ENCODE peak calls at places on chromosomes 6 and 20, in ten cellular contexts. A is naive thymus-derived CD4-positive, alpha-beta T cell; E is lower lobe of right lung; T is mammary epithelial cell; O is K562; B is psoas muscle; Z is lung; M is body of pancreas; P is MM.1S; R is IMR-90. C is an unnamed sample.

GRCh38 chr6:121319603-121320002 is 14.7 kb downstream of the TBC1D32 start:
- DNase-seq in A (no peak), E (no peak), T (no peak), O (no peak), B (no peak), Z (no peak), M (no peak), P (no peak), R (no peak), C (no peak)

GRCh38 chr6:84278311-84278710 is 50.9 kb upstream of the CEP162 start:
- DNase-seq in A (no peak), E (no peak), T (no peak), O (no peak), B (no peak), Z (no peak), M (no peak), P (no peak), R (no peak), C (no peak)

GRCh38 chr6:37845026-37845911 is 25.7 kb downstream of the ZFAND3 start:
- DNase-seq in A (no peak), E (no peak), T (peak), O (no peak), B (no peak), Z (no peak), M (no peak), P (no peak), R (no peak), C (no peak)

GRCh38 chr6:16764188-16764950 is 3.1 kb upstream of the ATXN1 start:
- DNase-seq in A (no peak), E (no peak), T (peak), O (peak), B (no peak), Z (no peak), M (no peak), P (peak), R (peak), C (no peak)

GRCh38 chr6:81565071-81565470 is 187.4 kb downstream of the TENT5A start:
- DNase-seq in A (no peak), E (no peak), T (no peak), O (no peak), B (no peak), Z (no peak), M (no peak), P (no peak), R (no peak), C (no peak)

GRCh38 chr6:33764036-33764435 is 17.3 kb upstream of the IP6K3 start:
- DNase-seq in A (no peak), E (no peak), T (no peak), O (no peak), B (no peak), Z (no peak), M (no peak), P (no peak), R (no peak), C (no peak)

GRCh38 chr6:43469947-43470346 is 7.4 kb upstream of the TJAP1 start:
- DNase-seq in A (no peak), E (no peak), T (no peak), O (no peak), B (no peak), Z (no peak), M (no peak), P (no peak), R (no peak), C (no peak)

GRCh38 chr6:148509789-148510581 is 167.3 kb downstream of the SASH1 start:
- DNase-seq in A (no peak), E (peak), T (peak), O (no peak), B (peak), Z (no peak), M (no peak), P (peak), R (peak), C (no peak)

GRCh38 chr6:33875696-33876095 is 71.9 kb upstream of the MLN start:
- DNase-seq in A (no peak), E (no peak), T (no peak), O (no peak), B (peak), Z (no peak), M (no peak), P (no peak), R (no peak), C (no peak)

GRCh38 chr6:81774542-81774941 is 22.1 kb upstream of the TENT5A start:
- DNase-seq in A (no peak), E (no peak), T (no peak), O (no peak), B (no peak), Z (no peak), M (no peak), P (no peak), R (no peak), C (no peak)

GRCh38 chr20:56443654-56444540 is 24.5 kb upstream of the RTF2 start:
- DNase-seq in A (no peak), E (no peak), T (no peak), O (no peak), B (no peak), Z (no peak), M (no peak), P (no peak), R (peak), C (no peak)

GRCh38 chr6:122651604-122652003 is 41.4 kb downstream of the PKIB start:
- DNase-seq in A (no peak), E (no peak), T (no peak), O (no peak), B (no peak), Z (no peak), M (no peak), P (no peak), R (peak), C (no peak)

GRCh38 chr6:51093899-51094665 is 275.4 kb downstream of the TFAP2B start:
- DNase-seq in A (no peak), E (no peak), T (no peak), O (no peak), B (no peak), Z (no peak), M (no peak), P (no peak), R (no peak), C (no peak)

GRCh38 chr6:166286831-166287271 is 21.3 kb downstream of the PRR18 start:
- DNase-seq in A (no peak), E (no peak), T (no peak), O (peak), B (peak), Z (no peak), M (no peak), P (no peak), R (no peak), C (no peak)

GRCh38 chr6:33683576-33684427 is 27.7 kb downstream of the UQCC2 start:
- DNase-seq in A (no peak), E (peak), T (no peak), O (no peak), B (no peak), Z (no peak), M (no peak), P (no peak), R (no peak), C (no peak)

GRCh38 chr6:69424581-69424980 is 372.2 kb downstream of the LMBRD1 start:
- DNase-seq in A (no peak), E (no peak), T (no peak), O (no peak), B (no peak), Z (no peak), M (no peak), P (no peak), R (no peak), C (no peak)

GRCh38 chr20:44566018-44566417 is 16.4 kb upstream of the PKIG start:
- DNase-seq in A (no peak), E (no peak), T (no peak), O (no peak), B (no peak), Z (no peak), M (no peak), P (no peak), R (no peak), C (no peak)

DNA sequence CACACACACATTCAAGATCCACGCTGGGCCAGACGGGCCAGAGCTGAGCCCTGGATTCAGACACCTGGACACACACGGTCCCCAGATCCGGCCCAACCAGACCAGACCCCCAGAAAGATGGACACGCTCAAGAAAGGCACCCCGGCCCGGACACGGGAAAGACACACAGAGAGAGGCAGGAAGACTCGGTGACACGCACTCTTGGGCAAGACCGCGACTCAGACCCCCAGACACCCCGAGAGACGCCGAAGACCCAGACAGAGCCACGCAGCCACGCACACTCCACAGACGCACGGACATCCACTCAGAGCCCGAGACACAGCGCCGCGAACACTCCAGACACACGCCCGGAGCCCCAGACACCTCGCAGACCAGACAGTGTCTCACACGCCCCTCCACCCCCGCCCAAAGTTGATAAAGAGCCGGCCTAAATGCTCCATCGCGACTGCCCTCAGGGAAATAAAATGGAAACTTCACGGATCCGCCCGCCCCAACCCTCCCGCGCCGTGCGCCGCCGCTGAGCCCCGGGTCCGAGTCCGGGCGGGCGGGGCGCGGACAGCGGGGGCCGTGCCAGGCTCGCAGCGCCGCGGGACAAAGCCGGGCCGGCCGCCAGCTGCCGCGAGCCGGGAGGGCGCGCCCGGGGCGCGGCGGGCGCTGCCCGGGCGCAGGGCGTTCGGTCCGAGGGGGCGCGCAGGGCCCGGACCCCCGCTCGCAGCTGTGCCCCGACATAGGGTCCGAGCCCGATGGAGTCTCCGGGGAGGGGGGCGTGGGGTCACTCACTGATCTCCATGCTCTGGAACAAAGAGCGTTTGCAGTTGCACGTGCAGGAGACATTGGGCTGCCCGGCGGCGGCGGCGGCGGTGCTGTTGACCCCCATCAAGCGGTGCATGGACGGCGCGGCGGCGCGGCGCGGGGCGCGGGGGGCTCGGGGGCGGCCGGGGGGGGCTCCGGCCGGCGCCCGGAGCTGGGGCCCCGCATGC is 831 bp downstream of the PMEPA1 start:
- DNase-seq in A (no peak), E (no peak), T (no peak), O (no peak), B (peak), Z (no peak), M (peak), P (no peak), R (peak), C (no peak)
- H3K27ac ChIP-seq in A (peak), E (peak), T (peak), O (no peak), B (peak), Z (peak), M (peak), P (no peak), R (peak), C (peak)

GRCh38 chr6:42226251-42227143 is 8.8 kb upstream of the MRPS10 start:
- DNase-seq in A (no peak), E (no peak), T (peak), O (peak), B (no peak), Z (no peak), M (no peak), P (no peak), R (peak), C (peak)
- H3K27ac ChIP-seq in A (no peak), E (peak), T (peak), O (no peak), B (no peak), Z (peak), M (no peak), P (no peak), R (peak), C (peak)

DNA sequence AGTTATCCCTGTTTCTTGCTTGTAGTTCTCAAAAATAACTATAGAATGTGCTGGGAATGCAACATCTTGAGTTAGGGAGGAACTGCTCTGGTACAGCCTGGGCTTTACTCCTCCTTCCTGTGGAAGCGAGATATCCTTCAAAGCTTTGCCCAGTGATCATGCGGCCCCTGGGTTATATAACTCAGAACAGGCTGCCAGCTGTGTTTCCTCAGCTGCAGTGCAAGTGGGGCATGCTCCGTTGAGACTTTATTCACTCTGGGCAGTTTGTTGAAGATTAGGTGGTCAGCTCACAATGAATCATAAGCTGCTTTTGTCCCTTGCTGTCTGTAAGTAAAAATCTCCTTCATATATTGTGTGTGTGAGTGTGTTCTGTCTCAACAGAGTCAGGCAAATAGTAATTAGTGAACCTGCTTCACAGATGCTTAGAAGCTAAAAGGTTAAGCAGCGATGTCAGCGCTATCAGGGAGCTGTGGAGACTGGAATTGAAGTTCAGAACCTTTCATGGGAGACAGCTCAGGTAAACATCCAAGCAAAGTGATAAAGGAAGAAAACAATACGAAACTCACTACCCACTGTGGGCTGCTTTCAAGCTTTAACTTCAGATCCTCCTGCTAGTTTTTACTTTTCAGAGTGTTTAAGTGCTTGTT is 688.4 kb downstream of the HTR1B start:
- DNase-seq in A (no peak), E (no peak), T (no peak), O (no peak), B (no peak), Z (no peak), M (peak), P (no peak), R (no peak), C (no peak)
- H3K27ac ChIP-seq in A (no peak), E (no peak), T (no peak), O (no peak), B (no peak), Z (no peak), M (peak), P (no peak), R (no peak), C (no peak)

GRCh38 chr6:159974932-159975331 is 6.0 kb downstream of the IGF2R start:
- DNase-seq in A (no peak), E (no peak), T (no peak), O (no peak), B (no peak), Z (no peak), M (no peak), P (no peak), R (no peak), C (no peak)

GRCh38 chr6:159976844-159977241 is 8.0 kb downstream of the IGF2R start:
- DNase-seq in A (no peak), E (no peak), T (no peak), O (no peak), B (no peak), Z (no peak), M (no peak), P (no peak), R (no peak), C (no peak)

GRCh38 chr6:159979136-159979874 is 10.4 kb downstream of the IGF2R start:
- DNase-seq in A (no peak), E (no peak), T (peak), O (peak), B (peak), Z (no peak), M (no peak), P (peak), R (peak), C (no peak)

GRCh38 chr6:159978291-159979135 is 9.6 kb downstream of the IGF2R start:
- DNase-seq in A (no peak), E (no peak), T (no peak), O (no peak), B (no peak), Z (no peak), M (no peak), P (peak), R (no peak), C (no peak)

GRCh38 chr6:159977242-159978214 is 8.6 kb downstream of the IGF2R start:
- DNase-seq in A (no peak), E (no peak), T (no peak), O (peak), B (peak), Z (no peak), M (peak), P (no peak), R (peak), C (no peak)
- H3K27ac ChIP-seq in A (peak), E (peak), T (no peak), O (peak), B (peak), Z (peak), M (peak), P (peak), R (no peak), C (peak)

DNA sequence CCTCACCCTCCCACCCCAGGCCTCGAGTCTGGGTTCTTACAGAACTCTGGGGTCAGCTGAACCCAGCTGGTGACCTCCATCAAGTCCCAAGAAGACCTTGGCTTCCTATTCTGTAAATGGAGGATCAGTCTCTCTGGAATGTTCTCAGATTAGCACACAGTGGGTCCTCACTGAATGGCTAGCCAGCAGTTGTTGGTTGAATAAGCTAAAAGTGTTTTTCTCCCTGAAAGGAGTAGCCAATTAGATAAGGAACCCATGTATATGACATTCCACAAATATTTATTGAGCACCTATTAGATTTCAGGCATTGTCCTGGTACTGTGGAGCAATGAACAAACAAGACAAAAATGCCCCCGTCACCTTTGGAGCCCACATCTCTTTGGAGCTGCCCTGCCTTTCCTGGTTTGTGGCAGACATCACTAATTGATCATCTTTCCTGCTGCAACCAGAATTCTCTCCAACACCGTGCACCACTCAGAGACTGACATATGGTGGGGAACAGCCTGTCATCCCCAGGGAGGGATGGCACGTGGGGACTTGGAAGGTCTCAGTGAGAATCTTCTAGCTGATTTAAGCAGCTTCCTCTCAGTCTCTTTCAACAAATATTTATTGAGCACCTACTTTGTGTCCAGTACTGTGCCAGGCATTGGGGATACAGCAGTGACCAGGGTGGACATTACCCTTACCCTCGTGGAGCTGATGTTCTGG is 81.9 kb downstream of the CEBPB start:
- DNase-seq in A (no peak), E (no peak), T (no peak), O (no peak), B (peak), Z (no peak), M (no peak), P (no peak), R (no peak), C (no peak)
- H3K27ac ChIP-seq in A (no peak), E (peak), T (no peak), O (no peak), B (peak), Z (peak), M (no peak), P (no peak), R (no peak), C (no peak)

GRCh38 chr20:63469713-63470101 is 2.7 kb downstream of the KCNQ2 start:
- DNase-seq in A (no peak), E (no peak), T (no peak), O (no peak), B (no peak), Z (no peak), M (no peak), P (no peak), R (no peak), C (no peak)

GRCh38 chr20:63471002-63471718 is 1.3 kb downstream of the KCNQ2 start:
- DNase-seq in A (no peak), E (no peak), T (no peak), O (no peak), B (no peak), Z (no peak), M (no peak), P (no peak), R (no peak), C (no peak)

GRCh38 chr20:63469019-63469712 is 3.3 kb downstream of the KCNQ2 start:
- DNase-seq in A (no peak), E (no peak), T (no peak), O (no peak), B (no peak), Z (no peak), M (no peak), P (no peak), R (no peak), C (no peak)

GRCh38 chr20:63471719-63472158 is 716 bp downstream of the KCNQ2 start:
- DNase-seq in A (no peak), E (no peak), T (no peak), O (no peak), B (no peak), Z (no peak), M (no peak), P (no peak), R (no peak), C (no peak)

DNA sequence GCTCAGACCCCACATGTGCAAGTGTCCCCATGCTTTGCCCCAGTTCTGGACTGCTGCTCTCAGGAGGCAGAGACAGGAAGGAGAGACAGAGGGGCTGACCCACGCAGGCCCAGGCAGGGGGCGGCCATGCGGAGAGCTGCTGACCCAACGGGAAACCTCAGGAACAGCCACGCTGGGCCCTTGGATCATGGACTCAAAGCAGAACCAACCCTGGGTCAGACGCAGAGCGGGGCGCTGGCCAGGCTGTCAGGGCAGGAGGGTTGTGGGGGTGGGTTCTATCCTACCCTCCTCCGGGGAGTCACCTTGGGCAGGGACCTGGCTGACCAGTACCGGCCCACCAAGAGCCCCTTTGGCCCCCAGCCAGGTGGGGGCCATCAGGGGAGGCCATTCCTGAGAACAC is 2.0 kb downstream of the KCNQ2 start:
- DNase-seq in A (no peak), E (no peak), T (no peak), O (no peak), B (no peak), Z (no peak), M (no peak), P (no peak), R (no peak), C (no peak)
- H3K27ac ChIP-seq in A (no peak), E (no peak), T (no peak), O (no peak), B (no peak), Z (no peak), M (no peak), P (no peak), R (no peak), C (no peak)

GRCh38 chr6:134119481-134119880 is 67.1 kb upstream of the SLC2A12 start:
- DNase-seq in A (no peak), E (no peak), T (no peak), O (no peak), B (no peak), Z (no peak), M (no peak), P (no peak), R (no peak), C (no peak)

GRCh38 chr6:134114489-134114888 is 62.1 kb upstream of the SLC2A12 start:
- DNase-seq in A (no peak), E (no peak), T (no peak), O (no peak), B (no peak), Z (no peak), M (no peak), P (no peak), R (no peak), C (no peak)

GRCh38 chr6:134114918-134115714 is 62.7 kb upstream of the SLC2A12 start:
- DNase-seq in A (no peak), E (no peak), T (no peak), O (no peak), B (no peak), Z (no peak), M (no peak), P (no peak), R (no peak), C (no peak)

GRCh38 chr6:134115715-134116074 is 63.3 kb upstream of the SLC2A12 start:
- DNase-seq in A (no peak), E (no peak), T (no peak), O (no peak), B (no peak), Z (no peak), M (no peak), P (no peak), R (no peak), C (no peak)

GRCh38 chr6:134117409-134117808 is 65.0 kb upstream of the SLC2A12 start:
- DNase-seq in A (no peak), E (no peak), T (no peak), O (no peak), B (no peak), Z (no peak), M (no peak), P (no peak), R (peak), C (no peak)
- H3K27ac ChIP-seq in A (no peak), E (no peak), T (no peak), O (no peak), B (no peak), Z (no peak), M (no peak), P (no peak), R (peak), C (no peak)

GRCh38 chr6:5905431-5906339 is 101.0 kb downstream of the NRN1 start:
- DNase-seq in A (no peak), E (peak), T (peak), O (no peak), B (peak), Z (peak), M (peak), P (no peak), R (peak), C (peak)
- H3K27ac ChIP-seq in A (no peak), E (no peak), T (peak), O (no peak), B (peak), Z (no peak), M (no peak), P (no peak), R (no peak), C (peak)